ENCODE peak calls at places on chromosome 18, in nine cellular contexts. M is activated CD4-positive, CD25-positive, alpha-beta regulatory T cell; C is A172; X is amygdala; D is stimulated activated CD4-positive, alpha-beta T cell treated with anti-CD3 and anti-CD28 coated beads, Interleukin-15, amount 100 ng/mL, for 1 hour; T is GM23248; J is stimulated activated CD8-positive, alpha-beta memory T cell treated with anti-CD3 and anti-CD28 coated beads, Interleukin-2, amount 100 ng/mL, for 1 hour; V is anterior cingulate cortex; U is GM10248. N is an unnamed sample.

GRCh38 chr18:27843783-27844415 is 333.0 kb downstream of the CDH2 start:
- DNase-seq in V (no peak), D (no peak), X (no peak), T (peak), M (no peak), U (no peak), C (peak), J (no peak), N (no peak)

GRCh38 chr18:11986061-11986460 is 4.8 kb downstream of the IMPA2 start:
- DNase-seq in U (no peak), X (no peak), J (no peak), V (no peak), T (no peak), D (no peak), M (no peak), C (no peak), N (no peak)

GRCh38 chr18:832085-832681 is 20.1 kb upstream of the YES1 start:
- DNase-seq in X (no peak), D (no peak), U (no peak), J (no peak), V (no peak), T (no peak), M (no peak), C (no peak), N (no peak)

GRCh38 chr18:12659904-12660605 is 2.1 kb upstream of the SPIRE1 start:
- DNase-seq in D (no peak), V (no peak), J (no peak), M (no peak), T (peak), U (peak), C (peak), X (no peak), N (no peak)

GRCh38 chr18:55206941-55207340 is 247.7 kb upstream of the CCDC68 start:
- DNase-seq in V (no peak), X (no peak), T (peak), M (no peak), D (no peak), J (no peak), C (no peak), U (no peak), N (no peak)

GRCh38 chr18:8116346-8117007 is 492.8 kb upstream of the RAB12 start:
- DNase-seq in M (no peak), C (peak), T (peak), D (no peak), J (no peak), V (no peak), U (no peak), X (no peak), N (no peak)

GRCh38 chr18:69230204-69230603 is 170.5 kb upstream of the DOK6 start:
- DNase-seq in M (no peak), C (no peak), D (no peak), J (no peak), T (no peak), V (no peak), X (no peak), U (no peak), N (no peak)

GRCh38 chr18:12652861-12653401 is 5.0 kb downstream of the SPIRE1 start:
- DNase-seq in X (no peak), U (no peak), D (no peak), C (peak), V (no peak), T (peak), J (no peak), M (no peak), N (no peak)

GRCh38 chr18:50661013-50661412 is 101.1 kb downstream of the MAPK4 start:
- DNase-seq in C (no peak), T (no peak), V (no peak), M (no peak), U (no peak), D (no peak), J (no peak), X (no peak), N (no peak)

GRCh38 chr18:26771524-26771923 is 94.0 kb downstream of the AQP4 start:
- DNase-seq in U (no peak), C (no peak), M (no peak), T (peak), V (no peak), X (no peak), D (no peak), J (no peak), N (no peak)

GRCh38 chr18:73136134-73136533 is 268.3 kb upstream of the NETO1 start:
- DNase-seq in D (no peak), U (peak), M (no peak), X (no peak), C (no peak), T (peak), J (no peak), V (no peak), N (peak)

GRCh38 chr18:72700961-72701710 is 157.0 kb upstream of the CBLN2 start:
- DNase-seq in J (no peak), M (no peak), C (peak), V (no peak), X (no peak), D (no peak), U (no peak), T (peak), N (no peak)

GRCh38 chr18:47260138-47260923 is 8.9 kb upstream of the SKOR2 start:
- DNase-seq in C (no peak), T (peak), X (no peak), V (no peak), J (no peak), M (no peak), U (peak), D (no peak), N (no peak)

GRCh38 chr18:59042477-59042842 is 97.2 kb upstream of the SEC11C start:
- DNase-seq in U (no peak), C (no peak), V (no peak), J (no peak), D (no peak), X (no peak), M (no peak), T (peak), N (no peak)

GRCh38 chr18:6310714-6311113 is 104.0 kb downstream of the L3MBTL4 start:
- DNase-seq in T (no peak), U (no peak), M (no peak), J (no peak), C (no peak), D (no peak), V (no peak), X (no peak), N (no peak)

GRCh38 chr18:13563390-13563805 is 163.0 kb downstream of the FAM210A start:
- DNase-seq in V (no peak), X (peak), T (no peak), M (no peak), C (no peak), J (no peak), D (no peak), U (no peak), N (peak)

GRCh38 chr18:24016643-24017042 is 2.1 kb downstream of the TTC39C start:
- DNase-seq in X (no peak), U (no peak), M (no peak), C (no peak), V (no peak), J (no peak), T (peak), D (no peak), N (no peak)

GRCh38 chr18:5294618-5295230 is 802 bp downstream of the ZBTB14 start:
- DNase-seq in T (no peak), J (peak), C (peak), M (peak), X (no peak), V (no peak), U (no peak), D (peak), N (peak)

GRCh38 chr18:30358545-30358944 is 684.0 kb downstream of the DSC3 start:
- DNase-seq in V (no peak), M (no peak), D (no peak), X (no peak), J (no peak), C (no peak), T (peak), U (no peak), N (no peak)